ENCODE peak calls at places on chromosome 4, in four cellular contexts. L is NCI-H1105 treated with DMSO at 0.1 percent for 48 hours; F is activated T-helper 9 cell treated with anti-CD3 and anti-CD28 coated beads, Interleukin-2, amount 50 U/mL, for 16 hours; V is SHP77. U is an unnamed sample.

GRCh38 chr4:66691101-66691500 is 854.2 kb downstream of the CENPC start:
- DNase-seq in L (no peak), F (no peak), V (no peak), U (no peak)

GRCh38 chr4:123672987-123673386 is 276.4 kb downstream of the SPRY1 start:
- DNase-seq in L (no peak), F (no peak), V (no peak), U (peak; percentile 82)

GRCh38 chr4:108829981-108830492 is 67.2 kb upstream of the ETNPPL start:
- DNase-seq in L (no peak), F (no peak), V (no peak), U (no peak)

GRCh38 chr4:72295966-72296557 is 264.3 kb downstream of the NPFFR2 start:
- DNase-seq in L (peak; percentile 6), F (no peak), V (peak; percentile 49), U (peak; percentile 53)

GRCh38 chr4:80268081-80268823 is 1.8 kb downstream of the FGF5 start:
- DNase-seq in L (no peak), F (no peak), V (no peak), U (no peak)

GRCh38 chr4:10582059-10582686 is 102.4 kb downstream of the CLNK start:
- DNase-seq in L (peak; percentile 43), F (no peak), V (no peak), U (peak; percentile 45)

GRCh38 chr4:149765630-149766029 is 50.0 kb downstream of the IQCM start:
- DNase-seq in L (no peak), F (no peak), V (no peak), U (no peak)

GRCh38 chr4:154406022-154406835 is 85.4 kb downstream of the DCHS2 start:
- DNase-seq in L (no peak), F (no peak), V (no peak), U (no peak)

GRCh38 chr4:76802546-76803021 is 95.4 kb downstream of the SOWAHB start:
- DNase-seq in L (no peak), F (no peak), V (no peak), U (no peak)

GRCh38 chr4:26298198-26298950 is 22.4 kb upstream of the RBPJ start:
- DNase-seq in L (no peak), F (no peak), V (no peak), U (no peak)

GRCh38 chr4:40718571-40718970 is 31.2 kb upstream of the NSUN7 start:
- DNase-seq in L (peak; percentile 28), F (no peak), V (peak; percentile 25), U (peak; percentile 13)

GRCh38 chr4:147590249-147590920 is 26.8 kb upstream of the TMEM184C start:
- DNase-seq in L (peak; percentile 41), F (peak; percentile 3), V (peak; percentile 43), U (peak; percentile 47)

GRCh38 chr4:121789960-121790829 is 10.9 kb upstream of the EXOSC9 start:
- DNase-seq in L (no peak), F (no peak), V (no peak), U (no peak)

GRCh38 chr4:45350438-45350837 is 624.1 kb upstream of the GNPDA2 start:
- DNase-seq in L (no peak), F (no peak), V (no peak), U (peak; percentile 16)

GRCh38 chr4:25449270-25449669 is 72.2 kb downstream of the ANAPC4 start:
- DNase-seq in L (no peak), F (no peak), V (no peak), U (no peak)

GRCh38 chr4:35250771-35251170 is 993.5 kb downstream of the ARAP2 start:
- DNase-seq in L (peak; percentile 7), F (no peak), V (no peak), U (peak; percentile 8)

GRCh38 chr4:101158136-101158485 is 189.2 kb downstream of the PPP3CA start:
- DNase-seq in L (no peak), F (no peak), V (no peak), U (no peak)

GRCh38 chr4:170420255-170420693 is 330.5 kb upstream of the AADAT start:
- DNase-seq in L (no peak), F (no peak), V (no peak), U (no peak)

GRCh38 chr4:53116959-53117358 is 248.9 kb downstream of the SCFD2 start:
- DNase-seq in L (no peak), F (no peak), V (no peak), U (no peak)

U was measured in LoVo.